ENCODE peak calls at places on chromosomes 12 and 14, in six cellular contexts. One of them, this sample, is unnamed.
A peak's percentile ranks its signal among the peaks of the same experiment; 100 is the strongest.

GRCh38 chr14:69985456-69985855 is 106.2 kb downstream of the SMOC1 start:
- DNase-seq in ovary: no peak
- DNase-seq in IMR-90: peak; percentile 87
- DNase-seq in lower lobe of right lung: no peak
- DNase-seq in A549: no peak
- DNase-seq in upper lobe of left lung: no peak
- DNase-seq in this sample: no peak

GRCh38 chr12:123057505-123058265 is 77.2 kb downstream of the ARL6IP4 start:
- DNase-seq in IMR-90: no peak
- DNase-seq in upper lobe of left lung: peak; percentile 81
- DNase-seq in A549: no peak
- DNase-seq in ovary: no peak
- DNase-seq in lower lobe of right lung: peak; percentile 83
- DNase-seq in this sample: no peak

GRCh38 chr12:14910090-14910915 is 24.6 kb upstream of the MGP start:
- DNase-seq in A549: no peak
- DNase-seq in IMR-90: peak; percentile 19
- DNase-seq in lower lobe of right lung: no peak
- DNase-seq in ovary: no peak
- DNase-seq in upper lobe of left lung: peak; percentile 22
- DNase-seq in this sample: no peak

GRCh38 chr14:54133896-54134295 is 177.3 kb upstream of the BMP4 start:
- DNase-seq in IMR-90: peak; percentile 59
- DNase-seq in ovary: no peak
- DNase-seq in A549: peak; percentile 11
- DNase-seq in upper lobe of left lung: no peak
- DNase-seq in lower lobe of right lung: no peak
- DNase-seq in this sample: no peak

GRCh38 chr12:108457006-108457733 is 57.9 kb upstream of the FICD start:
- DNase-seq in IMR-90: peak; percentile 34
- DNase-seq in lower lobe of right lung: no peak
- DNase-seq in upper lobe of left lung: no peak
- DNase-seq in ovary: no peak
- DNase-seq in A549: peak; percentile 71
- DNase-seq in this sample: no peak

GRCh38 chr12:14828896-14829295 is 14.4 kb downstream of the ART4 start:
- DNase-seq in A549: no peak
- DNase-seq in upper lobe of left lung: no peak
- DNase-seq in lower lobe of right lung: no peak
- DNase-seq in IMR-90: peak; percentile 31
- DNase-seq in ovary: no peak
- DNase-seq in this sample: no peak

GRCh38 chr12:22631863-22632463 is 7.0 kb downstream of the ETNK1 start:
- DNase-seq in upper lobe of left lung: no peak
- DNase-seq in A549: peak; percentile 23
- DNase-seq in ovary: no peak
- DNase-seq in lower lobe of right lung: no peak
- DNase-seq in IMR-90: peak; percentile 28
- DNase-seq in this sample: no peak

GRCh38 chr12:95158919-95159318 is 58.3 kb downstream of the FGD6 start:
- DNase-seq in ovary: no peak
- DNase-seq in upper lobe of left lung: no peak
- DNase-seq in IMR-90: no peak
- DNase-seq in A549: no peak
- DNase-seq in lower lobe of right lung: no peak
- DNase-seq in this sample: no peak

GRCh38 chr12:848519-849191 is 96.3 kb downstream of the WNK1 start:
- DNase-seq in IMR-90: peak; percentile 62
- DNase-seq in ovary: no peak
- DNase-seq in A549: no peak
- DNase-seq in upper lobe of left lung: no peak
- DNase-seq in lower lobe of right lung: no peak
- DNase-seq in this sample: no peak

GRCh38 chr12:6177593-6178358 is 22.4 kb upstream of the CD9 start:
- DNase-seq in A549: no peak
- DNase-seq in ovary: no peak
- DNase-seq in IMR-90: no peak
- DNase-seq in upper lobe of left lung: no peak
- DNase-seq in lower lobe of right lung: no peak
- DNase-seq in this sample: no peak

GRCh38 chr12:121536058-121536928 is 44.5 kb downstream of the KDM2B start:
- DNase-seq in lower lobe of right lung: peak; percentile 91
- DNase-seq in upper lobe of left lung: peak; percentile 88
- DNase-seq in A549: peak; percentile 63
- DNase-seq in IMR-90: peak; percentile 88
- DNase-seq in ovary: peak; percentile 92
- DNase-seq in this sample: peak; percentile 66

GRCh38 chr12:27779416-27779815 is 617 bp upstream of the KLHL42 start:
- DNase-seq in ovary: peak; percentile 22
- DNase-seq in IMR-90: no peak
- DNase-seq in lower lobe of right lung: no peak
- DNase-seq in A549: peak; percentile 15
- DNase-seq in upper lobe of left lung: no peak
- DNase-seq in this sample: peak; percentile 66

GRCh38 chr14:60958146-60958545 is 22.7 kb downstream of the TRMT5 start:
- DNase-seq in ovary: no peak
- DNase-seq in upper lobe of left lung: no peak
- DNase-seq in IMR-90: no peak
- DNase-seq in A549: no peak
- DNase-seq in lower lobe of right lung: no peak
- DNase-seq in this sample: no peak

GRCh38 chr14:104389326-104390220 is 190.0 kb upstream of the C14orf180 start:
- DNase-seq in upper lobe of left lung: peak; percentile 69
- DNase-seq in A549: no peak
- DNase-seq in lower lobe of right lung: no peak
- DNase-seq in IMR-90: no peak
- DNase-seq in ovary: no peak
- DNase-seq in this sample: peak; percentile 57

GRCh38 chr12:41745593-41745992 is 399.1 kb downstream of the GXYLT1 start:
- DNase-seq in A549: no peak
- DNase-seq in upper lobe of left lung: no peak
- DNase-seq in ovary: no peak
- DNase-seq in IMR-90: no peak
- DNase-seq in lower lobe of right lung: no peak
- DNase-seq in this sample: no peak

GRCh38 chr14:59306775-59307174 is 118.3 kb downstream of the DAAM1 start:
- DNase-seq in A549: no peak
- DNase-seq in ovary: no peak
- DNase-seq in lower lobe of right lung: no peak
- DNase-seq in upper lobe of left lung: no peak
- DNase-seq in IMR-90: peak; percentile 73
- DNase-seq in this sample: no peak

GRCh38 chr14:50822501-50823042 is 8.4 kb downstream of the NIN start:
- DNase-seq in A549: no peak
- DNase-seq in IMR-90: no peak
- DNase-seq in lower lobe of right lung: no peak
- DNase-seq in ovary: no peak
- DNase-seq in upper lobe of left lung: no peak
- DNase-seq in this sample: no peak

GRCh38 chr12:57940052-57940914 is 1.1 kb upstream of the ATP23 start:
- DNase-seq in lower lobe of right lung: no peak
- DNase-seq in A549: no peak
- DNase-seq in IMR-90: no peak
- DNase-seq in ovary: no peak
- DNase-seq in upper lobe of left lung: no peak
- DNase-seq in this sample: no peak

GRCh38 chr14:100774164-100774537 is 47.5 kb downstream of the DLK1 start:
- DNase-seq in lower lobe of right lung: no peak
- DNase-seq in upper lobe of left lung: no peak
- DNase-seq in IMR-90: no peak
- DNase-seq in A549: no peak
- DNase-seq in ovary: peak; percentile 8
- DNase-seq in this sample: no peak

GRCh38 chr14:60720962-60721330 is 3.2 kb downstream of the SIX4 start:
- DNase-seq in A549: no peak
- DNase-seq in upper lobe of left lung: no peak
- DNase-seq in lower lobe of right lung: no peak
- DNase-seq in ovary: no peak
- DNase-seq in IMR-90: no peak
- DNase-seq in this sample: no peak

GRCh38 chr12:51753980-51754675 is 94.4 kb downstream of the FIGNL2 start:
- DNase-seq in lower lobe of right lung: no peak
- DNase-seq in IMR-90: no peak
- DNase-seq in A549: no peak
- DNase-seq in upper lobe of left lung: no peak
- DNase-seq in ovary: no peak
- DNase-seq in this sample: no peak
- H3K4me3 ChIP-seq in lower lobe of right lung: no peak overlapping the region
- H3K4me3 ChIP-seq in IMR-90: no peak overlapping the region
- H3K4me3 ChIP-seq in A549: no peak overlapping the region
- H3K4me3 ChIP-seq in upper lobe of left lung: no peak overlapping the region
- H3K4me3 ChIP-seq in ovary: no peak overlapping the region
- H3K4me3 ChIP-seq in this sample: no peak overlapping the region

GRCh38 chr14:99579903-99580570 is 24.0 kb downstream of the CCDC85C start:
- DNase-seq in A549: peak; percentile 75
- DNase-seq in IMR-90: peak; percentile 77
- DNase-seq in lower lobe of right lung: peak; percentile 70
- DNase-seq in ovary: no peak
- DNase-seq in upper lobe of left lung: peak; percentile 79
- DNase-seq in this sample: no peak

GRCh38 chr14:99579077-99579836 is 24.8 kb downstream of the CCDC85C start:
- DNase-seq in ovary: no peak
- DNase-seq in upper lobe of left lung: peak; percentile 60
- DNase-seq in A549: no peak
- DNase-seq in IMR-90: no peak
- DNase-seq in lower lobe of right lung: peak; percentile 87
- DNase-seq in this sample: no peak

GRCh38 chr14:99578541-99579044 is 25.4 kb downstream of the CCDC85C start:
- DNase-seq in A549: no peak
- DNase-seq in IMR-90: no peak
- DNase-seq in ovary: peak; percentile 57
- DNase-seq in upper lobe of left lung: no peak
- DNase-seq in lower lobe of right lung: no peak
- DNase-seq in this sample: no peak

GRCh38 chr14:99581960-99582359 is 22.0 kb downstream of the CCDC85C start:
- DNase-seq in lower lobe of right lung: no peak
- DNase-seq in A549: no peak
- DNase-seq in upper lobe of left lung: peak; percentile 47
- DNase-seq in IMR-90: no peak
- DNase-seq in ovary: no peak
- DNase-seq in this sample: no peak

GRCh38 chr14:99581371-99581770 is 22.6 kb downstream of the CCDC85C start:
- DNase-seq in IMR-90: no peak
- DNase-seq in ovary: no peak
- DNase-seq in upper lobe of left lung: peak; percentile 62
- DNase-seq in lower lobe of right lung: no peak
- DNase-seq in A549: no peak
- DNase-seq in this sample: no peak
- H3K27ac ChIP-seq in IMR-90: no peak overlapping the region
- H3K27ac ChIP-seq in ovary: no peak overlapping the region
- H3K27ac ChIP-seq in upper lobe of left lung: no peak overlapping the region
- H3K27ac ChIP-seq in lower lobe of right lung: no peak overlapping the region
- H3K27ac ChIP-seq in A549: peak overlapping the region; percentile 92
- H3K27ac ChIP-seq in this sample: no peak overlapping the region

DNA sequence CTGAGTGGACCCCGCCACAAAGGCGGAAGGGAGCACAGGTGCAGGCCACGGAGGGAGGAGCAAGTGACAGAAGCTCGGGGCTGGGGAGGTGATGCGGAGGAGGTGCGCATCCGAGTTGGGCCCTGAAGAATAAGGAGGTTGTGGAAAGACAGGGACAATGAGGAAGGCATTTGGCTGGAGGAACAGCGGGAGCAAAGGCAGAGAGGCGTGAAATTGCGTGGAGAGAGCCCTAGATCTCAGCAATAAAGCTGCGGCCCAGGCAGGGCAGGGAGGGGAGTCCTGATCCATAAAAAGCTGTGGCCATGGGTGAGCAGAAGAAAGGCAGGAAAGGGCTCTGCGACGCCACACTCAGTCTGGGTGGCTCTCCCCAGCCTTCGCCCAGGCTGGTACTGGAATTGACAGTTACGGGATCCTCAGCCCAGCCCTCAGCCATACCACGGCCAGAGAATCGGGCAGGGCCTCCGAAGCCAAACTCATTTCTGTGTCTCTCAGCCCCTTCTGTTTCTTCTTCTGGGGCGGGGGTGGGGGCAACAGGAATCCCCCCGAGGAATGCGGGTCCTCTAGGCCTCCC is 2.2 kb downstream of the FIGNL2 start:
- DNase-seq in A549: no peak
- DNase-seq in upper lobe of left lung: no peak
- DNase-seq in lower lobe of right lung: no peak
- DNase-seq in IMR-90: no peak
- DNase-seq in ovary: no peak
- DNase-seq in this sample: no peak
- H3K4me3 ChIP-seq in A549: no peak overlapping the region
- H3K4me3 ChIP-seq in upper lobe of left lung: no peak overlapping the region
- H3K4me3 ChIP-seq in lower lobe of right lung: peak overlapping the region; percentile 58
- H3K4me3 ChIP-seq in IMR-90: no peak overlapping the region
- H3K4me3 ChIP-seq in ovary: no peak overlapping the region
- H3K4me3 ChIP-seq in this sample: peak overlapping the region; percentile 69

DNA sequence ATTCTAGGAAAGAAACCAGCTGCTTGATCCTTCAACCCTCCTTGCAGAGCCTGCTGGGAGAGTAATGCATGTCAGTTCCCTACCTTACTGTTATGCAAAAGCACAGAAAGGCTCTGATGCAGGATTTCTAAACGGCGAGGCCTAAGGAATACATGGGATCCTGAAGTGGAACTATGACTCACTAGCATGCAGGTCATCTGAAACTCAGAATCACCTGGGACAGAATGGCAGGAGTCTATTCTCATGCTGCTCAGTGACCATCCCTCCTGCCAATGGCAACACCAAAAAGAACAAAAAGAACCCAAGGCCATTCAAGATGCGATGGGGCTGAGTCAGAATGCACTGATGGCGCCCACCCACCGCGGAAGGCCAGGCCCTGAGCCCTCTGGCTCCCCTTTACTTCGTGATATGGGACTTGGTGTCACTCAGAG is 58.2 kb downstream of the TRAFD1 start:
- DNase-seq in lower lobe of right lung: no peak
- DNase-seq in upper lobe of left lung: peak; percentile 44
- DNase-seq in IMR-90: no peak
- DNase-seq in ovary: no peak
- DNase-seq in A549: no peak
- DNase-seq in this sample: no peak
- H3K27ac ChIP-seq in lower lobe of right lung: no peak overlapping the region
- H3K27ac ChIP-seq in upper lobe of left lung: no peak overlapping the region
- H3K27ac ChIP-seq in IMR-90: peak overlapping the region; percentile 25
- H3K27ac ChIP-seq in ovary: no peak overlapping the region
- H3K27ac ChIP-seq in A549: no peak overlapping the region
- H3K27ac ChIP-seq in this sample: peak overlapping the region; percentile 21

GRCh38 chr12:24864796-24865125 is 84.1 kb downstream of the BCAT1 start:
- DNase-seq in A549: no peak
- DNase-seq in ovary: no peak
- DNase-seq in upper lobe of left lung: no peak
- DNase-seq in IMR-90: peak; percentile 60
- DNase-seq in lower lobe of right lung: no peak
- DNase-seq in this sample: no peak

GRCh38 chr12:24860546-24860945 is 88.4 kb downstream of the BCAT1 start:
- DNase-seq in A549: no peak
- DNase-seq in IMR-90: peak; percentile 38
- DNase-seq in ovary: no peak
- DNase-seq in lower lobe of right lung: no peak
- DNase-seq in upper lobe of left lung: no peak
- DNase-seq in this sample: no peak

GRCh38 chr12:24856541-24856940 is 92.4 kb downstream of the BCAT1 start:
- DNase-seq in ovary: no peak
- DNase-seq in upper lobe of left lung: no peak
- DNase-seq in A549: no peak
- DNase-seq in lower lobe of right lung: no peak
- DNase-seq in IMR-90: no peak
- DNase-seq in this sample: no peak

GRCh38 chr12:24861751-24862575 is 86.9 kb downstream of the BCAT1 start:
- DNase-seq in lower lobe of right lung: no peak
- DNase-seq in ovary: no peak
- DNase-seq in IMR-90: peak; percentile 25
- DNase-seq in A549: no peak
- DNase-seq in upper lobe of left lung: no peak
- DNase-seq in this sample: no peak
- H3K4me3 ChIP-seq in lower lobe of right lung: no peak overlapping the region
- H3K4me3 ChIP-seq in ovary: no peak overlapping the region
- H3K4me3 ChIP-seq in IMR-90: no peak overlapping the region
- H3K4me3 ChIP-seq in A549: no peak overlapping the region
- H3K4me3 ChIP-seq in upper lobe of left lung: no peak overlapping the region
- H3K4me3 ChIP-seq in this sample: no peak overlapping the region